ENCODE peak calls at places on chromosomes 11 and 22, in nine cellular contexts. B is activated T-cell treated with anti-CD3 and anti-CD28 coated beads for 1 hour; Z is ureter; N is KG1; T is neuronal stem cell; W is DMS153; C is effector CD4-positive, alpha-beta T cell; Y is A549; R is M059J. E is an unnamed sample.

GRCh38 chr11:7612661-7613393 is 60.5 kb downstream of the CYB5R2 start:
- DNase-seq in B (no peak), Z (no peak), N (no peak), T (peak), W (no peak), C (no peak), Y (no peak), R (peak), E (no peak)

GRCh38 chr11:11635456-11635855 is 13.7 kb upstream of the GALNT18 start:
- DNase-seq in B (no peak), Z (no peak), N (no peak), T (no peak), W (no peak), C (no peak), Y (no peak), R (no peak), E (no peak)

GRCh38 chr11:8867856-8868705 is 42.9 kb upstream of the AKIP1 start:
- DNase-seq in B (no peak), Z (no peak), N (no peak), T (no peak), W (no peak), C (no peak), Y (no peak), R (peak), E (peak)

GRCh38 chr22:37846433-37846832 is 2.3 kb upstream of the ANKRD54 start:
- DNase-seq in B (no peak), Z (no peak), N (no peak), T (no peak), W (no peak), C (no peak), Y (no peak), R (no peak), E (no peak)

GRCh38 chr11:65014146-65014960 is at the start of gene ARL2:
- DNase-seq in B (peak), Z (no peak), N (peak), T (no peak), W (peak), C (peak), Y (no peak), R (no peak), E (peak)

GRCh38 chr22:35582861-35583670 is 34.1 kb downstream of the MB start:
- DNase-seq in B (peak), Z (peak), N (peak), T (peak), W (peak), C (peak), Y (peak), R (peak), E (peak)

GRCh38 chr22:46843691-46844297 is 81.3 kb downstream of the TBC1D22A start:
- DNase-seq in B (no peak), Z (no peak), N (no peak), T (no peak), W (no peak), C (no peak), Y (no peak), R (peak), E (peak)

GRCh38 chr11:130227373-130227772 is 67.8 kb downstream of the ST14 start:
- DNase-seq in B (no peak), Z (no peak), N (no peak), T (no peak), W (no peak), C (no peak), Y (no peak), R (no peak), E (no peak)

GRCh38 chr11:61473370-61474025 is 35.1 kb upstream of the LRRC10B start:
- DNase-seq in B (no peak), Z (no peak), N (no peak), T (no peak), W (no peak), C (no peak), Y (no peak), R (peak), E (no peak)

GRCh38 chr11:16873289-16873688 is 134.8 kb downstream of the C11orf58 start:
- DNase-seq in B (no peak), Z (no peak), N (no peak), T (no peak), W (no peak), C (no peak), Y (no peak), R (no peak), E (no peak)

GRCh38 chr22:46578824-46579561 is 41.2 kb upstream of the GRAMD4 start:
- DNase-seq in B (no peak), Z (peak), N (no peak), T (no peak), W (no peak), C (no peak), Y (no peak), R (no peak), E (peak)

GRCh38 chr11:20089357-20089756 is 70.9 kb downstream of the DBX1 start:
- DNase-seq in B (no peak), Z (no peak), N (no peak), T (no peak), W (no peak), C (no peak), Y (no peak), R (no peak), E (no peak)

GRCh38 chr11:16111690-16112089 is 244.7 kb downstream of the SOX6 start:
- DNase-seq in B (no peak), Z (no peak), N (no peak), T (no peak), W (no peak), C (no peak), Y (no peak), R (no peak), E (no peak)

GRCh38 chr22:31075961-31076360 is 5.2 kb upstream of the SMTN start:
- DNase-seq in B (no peak), Z (peak), N (no peak), T (no peak), W (no peak), C (no peak), Y (no peak), R (no peak), E (peak)

GRCh38 chr22:30453731-30454510 is 17.9 kb downstream of the SEC14L3 start:
- DNase-seq in B (no peak), Z (no peak), N (peak), T (no peak), W (peak), C (no peak), Y (peak), R (peak), E (no peak)

GRCh38 chr11:89184021-89184420 is 6.3 kb downstream of the TYR start:
- DNase-seq in B (no peak), Z (no peak), N (no peak), T (no peak), W (no peak), C (no peak), Y (no peak), R (peak), E (peak)

GRCh38 chr11:70468256-70469230 is 70.2 kb downstream of the CTTN start:
- DNase-seq in B (no peak), Z (no peak), N (no peak), T (no peak), W (no peak), C (no peak), Y (no peak), R (no peak), E (no peak)

GRCh38 chr11:8812438-8812837 is 98.6 kb upstream of the AKIP1 start:
- DNase-seq in B (no peak), Z (no peak), N (no peak), T (no peak), W (no peak), C (no peak), Y (peak), R (peak), E (no peak)

GRCh38 chr11:73047773-73048371 is 94.2 kb downstream of the FCHSD2 start:
- DNase-seq in B (no peak), Z (no peak), N (no peak), T (no peak), W (no peak), C (no peak), Y (no peak), R (no peak), E (no peak)

GRCh38 chr22:47199261-47199948 is 437.0 kb downstream of the TBC1D22A start:
- DNase-seq in B (no peak), Z (no peak), N (no peak), T (no peak), W (no peak), C (no peak), Y (no peak), R (no peak), E (no peak)

GRCh38 chr11:79168530-79169110 is 272.2 kb downstream of the TENM4 start:
- DNase-seq in B (no peak), Z (no peak), N (no peak), T (no peak), W (no peak), C (no peak), Y (no peak), R (no peak), E (no peak)

GRCh38 chr22:46233231-46233630 is 16.9 kb downstream of the CDPF1 start:
- DNase-seq in B (no peak), Z (no peak), N (no peak), T (no peak), W (peak), C (no peak), Y (no peak), R (peak), E (no peak)

GRCh38 chr22:29205598-29206371 is at the start of gene EMID1:
- DNase-seq in B (no peak), Z (no peak), N (no peak), T (peak), W (no peak), C (no peak), Y (peak), R (no peak), E (peak)

GRCh38 chr11:59173964-59174663 is 2.2 kb downstream of the DTX4 start:
- DNase-seq in B (no peak), Z (peak), N (no peak), T (no peak), W (no peak), C (no peak), Y (no peak), R (no peak), E (no peak)

GRCh38 chr11:46900091-46900746 is 18.1 kb downstream of the LRP4 start:
- DNase-seq in B (no peak), Z (no peak), N (no peak), T (no peak), W (no peak), C (no peak), Y (no peak), R (no peak), E (no peak)

GRCh38 chr11:73320786-73321325 is 12.8 kb downstream of the ARHGEF17 start:
- DNase-seq in B (no peak), Z (no peak), N (no peak), T (no peak), W (no peak), C (no peak), Y (no peak), R (peak), E (peak)

GRCh38 chr22:21712751-21713427 is 22.7 kb downstream of the YPEL1 start:
- DNase-seq in B (peak), Z (peak), N (peak), T (no peak), W (no peak), C (peak), Y (peak), R (peak), E (peak)

GRCh38 chr11:27255447-27255828 is 107.6 kb downstream of the CCDC34 start:
- DNase-seq in B (no peak), Z (no peak), N (no peak), T (no peak), W (no peak), C (no peak), Y (no peak), R (peak), E (no peak)

GRCh38 chr11:72643547-72643946 is 30.7 kb downstream of the PDE2A start:
- DNase-seq in B (no peak), Z (no peak), N (no peak), T (no peak), W (no peak), C (no peak), Y (peak), R (peak), E (peak)

E was measured in AG08395.